ENCODE peak calls at places on chromosomes 1 and 21, in nine cellular contexts. P is epithelial cell of proximal tubule, X is tibial nerve, Q is stomach, N is psoas muscle, B is brain microvascular endothelial cell, R is neural progenitor cell, M is right cardiac atrium, H is lung. C is an unnamed sample.

GRCh38 chr1:43267291-43267805 is 2.4 kb upstream of the TMEM125 start:
- DNase-seq in P (no peak), X (no peak), Q (peak), N (no peak), B (peak), R (no peak), M (no peak), H (peak), C (peak)

GRCh38 chr1:3924871-3925655 is 25.0 kb upstream of the C1orf174 start:
- DNase-seq in P (no peak), X (no peak), Q (no peak), N (no peak), B (no peak), R (no peak), M (no peak), H (no peak), C (no peak)

GRCh38 chr1:38578444-38578951 is 281.1 kb downstream of the RRAGC start:
- DNase-seq in P (no peak), X (no peak), Q (no peak), N (no peak), B (no peak), R (peak), M (no peak), H (peak), C (no peak)

GRCh38 chr1:201399352-201400126 is 415 bp upstream of the LAD1 start:
- DNase-seq in P (no peak), X (no peak), Q (peak), N (no peak), B (no peak), R (peak), M (no peak), H (peak), C (no peak)

GRCh38 chr1:55311057-55311631 is 96.0 kb upstream of the USP24 start:
- DNase-seq in P (no peak), X (no peak), Q (no peak), N (no peak), B (no peak), R (no peak), M (no peak), H (no peak), C (no peak)

GRCh38 chr1:109625601-109626560 is 6.2 kb downstream of the AMPD2 start:
- DNase-seq in P (no peak), X (no peak), Q (no peak), N (no peak), B (no peak), R (no peak), M (peak), H (peak), C (no peak)

GRCh38 chr21:15054606-15055239 is 10.1 kb downstream of the NRIP1 start:
- DNase-seq in P (no peak), X (no peak), Q (no peak), N (no peak), B (no peak), R (no peak), M (no peak), H (no peak), C (no peak)

GRCh38 chr1:236345728-236346127 is 48.4 kb upstream of the EDARADD start:
- DNase-seq in P (no peak), X (no peak), Q (no peak), N (no peak), B (peak), R (peak), M (no peak), H (no peak), C (peak)

GRCh38 chr21:28419110-28419509 is 573.6 kb downstream of the LTN1 start:
- DNase-seq in P (no peak), X (no peak), Q (no peak), N (no peak), B (peak), R (no peak), M (no peak), H (no peak), C (peak)

GRCh38 chr1:109959974-109960744 is 24.4 kb upstream of the AHCYL1 start:
- DNase-seq in P (peak), X (no peak), Q (no peak), N (no peak), B (peak), R (peak), M (no peak), H (no peak), C (peak)

GRCh38 chr1:116498789-116499628 is 71.8 kb downstream of the CD58 start:
- DNase-seq in P (no peak), X (no peak), Q (no peak), N (peak), B (peak), R (peak), M (peak), H (peak), C (peak)

GRCh38 chr1:1020000-1020404 is at the start of gene AGRN:
- DNase-seq in P (no peak), X (no peak), Q (no peak), N (peak), B (no peak), R (peak), M (peak), H (no peak), C (no peak)

GRCh38 chr1:1021010-1021845 is 1.3 kb downstream of the AGRN start:
- DNase-seq in P (no peak), X (no peak), Q (peak), N (peak), B (peak), R (peak), M (peak), H (peak), C (peak)

GRCh38 chr1:1020415-1021009 is 592 bp downstream of the AGRN start:
- DNase-seq in P (no peak), X (no peak), Q (no peak), N (no peak), B (no peak), R (peak), M (no peak), H (no peak), C (no peak)

GRCh38 chr1:1021860-1022259 is 1.9 kb downstream of the AGRN start:
- DNase-seq in P (no peak), X (no peak), Q (no peak), N (no peak), B (peak), R (no peak), M (peak), H (no peak), C (peak)

DNA sequence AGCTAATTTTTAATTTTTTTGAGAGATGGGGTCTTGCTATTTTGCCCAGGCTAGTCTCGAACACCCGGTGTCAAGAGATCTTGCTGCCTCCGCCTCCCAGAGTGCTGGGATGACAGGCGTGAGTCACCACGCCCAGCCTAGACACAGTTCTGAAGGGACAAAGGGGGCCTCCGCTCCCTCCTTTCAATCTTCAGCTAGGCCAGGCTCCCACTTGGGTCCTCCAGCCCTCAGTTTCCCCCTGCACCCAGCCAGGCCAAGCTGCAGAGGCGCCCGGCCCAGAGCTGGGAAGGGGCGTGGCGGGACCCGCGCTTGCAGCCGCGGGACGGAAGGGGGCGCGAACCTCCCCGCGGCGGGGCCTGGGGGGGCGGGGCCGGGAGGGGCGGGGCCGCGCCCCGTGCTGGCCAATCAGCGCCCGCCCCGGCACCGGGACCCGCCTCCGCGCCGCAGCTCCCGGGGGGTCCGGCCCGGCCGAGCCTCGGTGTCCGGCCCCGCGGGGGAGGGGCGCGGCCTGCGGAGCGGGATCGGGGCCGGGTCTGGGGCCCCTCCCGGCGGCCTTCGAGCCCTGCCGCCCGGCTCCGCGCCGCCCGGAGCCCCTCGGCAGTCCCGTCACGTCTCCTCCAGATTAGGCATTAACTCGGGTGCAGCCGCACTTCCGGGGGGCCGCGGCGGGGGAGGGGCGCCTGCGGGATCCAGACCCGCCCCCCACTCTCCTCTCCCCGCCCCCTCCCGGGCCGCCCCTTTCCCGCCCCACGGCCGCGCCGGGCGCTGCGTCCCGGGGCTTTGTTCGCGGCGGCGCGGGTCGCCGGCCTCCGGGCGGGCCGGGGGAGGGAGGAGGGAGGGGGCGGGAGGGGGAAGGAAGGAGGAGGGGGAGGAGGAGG is 559 bp upstream of the AGRN start:
- DNase-seq in P (no peak), X (peak), Q (peak), N (peak), B (no peak), R (peak), M (peak), H (peak), C (peak)
- H3K4me3 ChIP-seq in P (peak), X (peak), Q (peak), N (peak), B (peak), R (peak), M (peak), H (peak), C (peak)

GRCh38 chr1:224201336-224201735 is 18.3 kb downstream of the DEGS1 start:
- DNase-seq in P (no peak), X (no peak), Q (no peak), N (no peak), B (no peak), R (no peak), M (no peak), H (no peak), C (no peak)

GRCh38 chr1:224201853-224202252 is 18.8 kb downstream of the DEGS1 start:
- DNase-seq in P (no peak), X (no peak), Q (no peak), N (no peak), B (no peak), R (no peak), M (no peak), H (no peak), C (no peak)

GRCh38 chr1:224203243-224204016 is 20.4 kb downstream of the DEGS1 start:
- DNase-seq in P (peak), X (peak), Q (peak), N (no peak), B (peak), R (peak), M (peak), H (no peak), C (peak)

GRCh38 chr1:224199679-224200078 is 16.6 kb downstream of the DEGS1 start:
- DNase-seq in P (no peak), X (no peak), Q (no peak), N (no peak), B (no peak), R (peak), M (no peak), H (no peak), C (no peak)

GRCh38 chr1:224205438-224205840 is 22.4 kb downstream of the DEGS1 start:
- DNase-seq in P (no peak), X (no peak), Q (no peak), N (no peak), B (peak), R (no peak), M (no peak), H (no peak), C (peak)
- H3K4me3 ChIP-seq in P (no peak), X (no peak), Q (no peak), N (no peak), B (peak), R (no peak), M (no peak), H (no peak), C (no peak)

GRCh38 chr1:193066606-193067005 is 7.2 kb downstream of the RO60 start:
- DNase-seq in P (no peak), X (no peak), Q (no peak), N (no peak), B (no peak), R (no peak), M (no peak), H (no peak), C (no peak)

GRCh38 chr1:193069748-193070394 is 10.5 kb downstream of the RO60 start:
- DNase-seq in P (no peak), X (no peak), Q (no peak), N (no peak), B (no peak), R (peak), M (no peak), H (no peak), C (peak)

GRCh38 chr1:193062698-193063463 is 3.5 kb downstream of the RO60 start:
- DNase-seq in P (no peak), X (no peak), Q (no peak), N (no peak), B (no peak), R (no peak), M (no peak), H (no peak), C (peak)

GRCh38 chr1:193068013-193068412 is 8.6 kb downstream of the RO60 start:
- DNase-seq in P (no peak), X (no peak), Q (no peak), N (no peak), B (no peak), R (no peak), M (no peak), H (no peak), C (no peak)

DNA sequence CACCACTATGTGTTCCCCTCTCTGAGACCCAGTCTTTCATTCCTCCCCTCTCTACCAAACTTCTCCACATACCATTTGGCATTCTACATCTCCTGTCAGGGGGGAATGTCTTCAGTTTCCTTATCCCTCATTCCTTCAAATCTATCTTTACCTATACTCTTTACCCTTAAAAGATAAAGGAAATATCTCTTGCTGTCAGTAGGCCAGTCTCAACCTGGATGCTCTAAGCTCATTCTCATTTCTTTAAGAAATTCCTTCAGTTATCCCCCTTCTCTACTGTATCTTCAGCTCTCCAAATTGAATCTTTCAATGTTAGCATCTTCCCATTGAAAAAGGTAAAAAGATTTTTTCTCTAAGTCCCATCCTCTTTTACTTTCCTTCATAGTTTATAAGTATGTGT is 6.5 kb downstream of the RO60 start:
- DNase-seq in P (no peak), X (no peak), Q (no peak), N (no peak), B (no peak), R (no peak), M (no peak), H (no peak), C (no peak)
- H3K4me3 ChIP-seq in P (no peak), X (no peak), Q (no peak), N (no peak), B (no peak), R (no peak), M (no peak), H (no peak), C (no peak)

GRCh38 chr1:228174482-228175315 is 9.1 kb downstream of the IBA57 start:
- DNase-seq in P (no peak), X (no peak), Q (no peak), N (no peak), B (no peak), R (peak), M (no peak), H (no peak), C (no peak)
- H3K4me3 ChIP-seq in P (no peak), X (no peak), Q (peak), N (no peak), B (no peak), R (no peak), M (no peak), H (peak), C (no peak)

GRCh38 chr1:154990276-154990675 is 3.1 kb upstream of the LENEP start:
- DNase-seq in P (no peak), X (no peak), Q (no peak), N (peak), B (no peak), R (no peak), M (peak), H (no peak), C (no peak)
- H3K4me3 ChIP-seq in P (no peak), X (no peak), Q (no peak), N (no peak), B (no peak), R (no peak), M (no peak), H (no peak), C (no peak)

DNA sequence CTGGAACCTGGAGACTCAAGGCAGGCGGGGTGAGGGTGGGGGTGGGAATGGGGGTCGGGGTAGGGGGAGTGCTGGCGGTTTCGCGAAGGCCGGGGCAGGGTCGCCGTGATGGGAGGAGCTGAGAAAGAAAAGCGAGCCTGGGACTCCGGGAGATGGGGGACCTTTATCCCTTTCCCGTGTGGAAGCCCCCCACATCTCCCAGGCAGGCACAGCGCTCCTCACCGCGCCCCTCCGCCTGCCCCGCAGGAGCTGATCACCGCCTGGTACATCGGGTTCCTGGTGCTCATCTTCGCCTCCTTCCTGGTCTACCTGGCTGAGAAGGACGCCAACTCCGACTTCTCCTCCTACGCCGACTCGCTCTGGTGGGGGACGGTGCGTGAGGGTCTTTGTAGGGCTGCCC is 35.5 kb downstream of the KCNQ4 start:
- DNase-seq in P (no peak), X (no peak), Q (no peak), N (no peak), B (no peak), R (no peak), M (no peak), H (no peak), C (no peak)
- H3K4me3 ChIP-seq in P (no peak), X (peak), Q (no peak), N (no peak), B (peak), R (no peak), M (no peak), H (no peak), C (no peak)

GRCh38 chr1:28663871-28664470 is 4.6 kb upstream of the GMEB1 start:
- DNase-seq in P (no peak), X (no peak), Q (no peak), N (no peak), B (no peak), R (no peak), M (no peak), H (no peak), C (no peak)

GRCh38 chr1:28668191-28668955 is at the start of gene GMEB1:
- DNase-seq in P (no peak), X (peak), Q (peak), N (peak), B (peak), R (peak), M (peak), H (peak), C (peak)

GRCh38 chr1:28671254-28671780 is 2.7 kb downstream of the GMEB1 start:
- DNase-seq in P (no peak), X (no peak), Q (no peak), N (no peak), B (no peak), R (no peak), M (no peak), H (no peak), C (no peak)

GRCh38 chr1:28666806-28667205 is 1.8 kb upstream of the GMEB1 start:
- DNase-seq in P (no peak), X (no peak), Q (no peak), N (no peak), B (no peak), R (no peak), M (no peak), H (no peak), C (no peak)

DNA sequence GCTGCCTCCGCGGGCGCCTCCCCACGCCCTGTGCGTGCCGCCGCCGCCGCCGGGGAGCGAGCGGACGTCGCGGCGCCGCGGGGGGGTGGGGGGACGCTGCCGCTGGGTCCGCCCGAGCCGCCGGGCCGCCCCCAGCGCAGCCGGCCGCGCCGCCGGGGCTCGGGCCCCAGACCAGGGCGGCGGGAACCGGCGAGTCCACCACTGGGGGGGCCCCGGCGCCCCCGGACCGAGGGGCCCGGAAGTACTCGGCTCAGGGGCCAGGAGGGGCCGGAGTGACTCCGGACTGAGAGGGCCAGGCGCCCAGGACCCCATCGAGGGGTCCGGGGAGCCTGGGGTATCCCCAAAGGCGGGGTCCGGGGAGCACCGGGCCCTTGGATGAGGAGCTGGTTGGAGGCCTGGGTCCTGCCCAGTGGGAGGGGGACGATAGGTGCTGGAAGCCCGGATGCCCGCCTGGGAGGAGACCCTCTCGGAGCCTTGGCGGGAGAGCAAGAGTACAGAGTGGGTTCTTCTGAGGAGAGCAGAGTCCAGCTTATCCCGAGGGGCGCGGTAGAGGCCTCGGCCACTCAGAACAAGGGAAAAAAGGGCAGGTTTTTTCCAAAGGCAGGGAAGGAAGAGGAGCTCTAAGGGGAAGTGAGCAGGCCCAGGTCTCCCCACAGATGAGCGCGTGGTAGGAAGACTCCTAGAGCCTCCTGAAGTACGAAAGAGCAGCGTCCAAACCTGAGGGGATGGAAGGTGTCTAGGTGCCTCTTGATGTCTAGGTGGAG is 554 bp downstream of the GMEB1 start:
- DNase-seq in P (no peak), X (no peak), Q (peak), N (peak), B (peak), R (peak), M (peak), H (peak), C (peak)
- H3K4me3 ChIP-seq in P (peak), X (peak), Q (peak), N (peak), B (peak), R (peak), M (peak), H (peak), C (peak)

C was measured in choroid plexus epithelial cell.